ENCODE peak calls at places on chromosome 7, in eight cellular contexts. D is stomach, E is HepG2, A is sigmoid colon, G is suprapubic skin, V is K562, K is transverse colon, H is ovary. Q is an unnamed sample. For H3K36me3, the result is how much of the 10 kb centered on the place peaks cover.

GRCh38 chr7:148722340-148723165 is 23.9 kb downstream of the CUL1 start:
- DNase-seq in D (peak), E (peak), A (no peak), G (no peak), V (no peak), K (no peak), H (peak), Q (no peak)

GRCh38 chr7:30320392-30320791 is 36.0 kb downstream of the ZNRF2 start:
- DNase-seq in D (no peak), E (no peak), A (no peak), G (no peak), V (no peak), K (no peak), H (no peak), Q (no peak)

GRCh38 chr7:100095704-100096103 is 5.5 kb downstream of the MCM7 start:
- DNase-seq in D (no peak), E (no peak), A (no peak), G (no peak), V (no peak), K (no peak), H (no peak), Q (no peak)

GRCh38 chr7:149284343-149284742 is 22.3 kb downstream of the ZNF783 start:
- DNase-seq in D (no peak), E (no peak), A (no peak), G (no peak), V (no peak), K (peak), H (no peak), Q (no peak)

GRCh38 chr7:16106300-16106699 is 315.0 kb downstream of the CRPPA start:
- DNase-seq in D (no peak), E (no peak), A (no peak), G (no peak), V (no peak), K (no peak), H (no peak), Q (no peak)

GRCh38 chr7:1224093-1224702 is 8.5 kb upstream of the UNCX start:
- DNase-seq in D (no peak), E (no peak), A (no peak), G (no peak), V (no peak), K (no peak), H (no peak), Q (no peak)

GRCh38 chr7:159030490-159031134 is 114.1 kb downstream of the VIPR2 start:
- DNase-seq in D (peak), E (peak), A (peak), G (peak), V (peak), K (peak), H (peak), Q (peak)

GRCh38 chr7:38318241-38318640 is 44.8 kb upstream of the TARP start:
- DNase-seq in D (no peak), E (no peak), A (no peak), G (no peak), V (no peak), K (no peak), H (no peak), Q (no peak)

GRCh38 chr7:8442814-8443304 is 9.4 kb downstream of the NXPH1 start:
- DNase-seq in D (peak), E (no peak), A (no peak), G (no peak), V (peak), K (no peak), H (peak), Q (no peak)

GRCh38 chr7:16266877-16267276 is 154.5 kb downstream of the CRPPA start:
- DNase-seq in D (no peak), E (no peak), A (no peak), G (no peak), V (no peak), K (no peak), H (no peak), Q (no peak)

GRCh38 chr7:134890246-134891240 is 95.8 kb upstream of the AGBL3 start:
- DNase-seq in D (no peak), E (peak), A (peak), G (no peak), V (no peak), K (no peak), H (peak), Q (no peak)

GRCh38 chr7:36006656-36007229 is 146.3 kb upstream of the EEPD1 start:
- DNase-seq in D (no peak), E (no peak), A (no peak), G (no peak), V (no peak), K (no peak), H (no peak), Q (no peak)

GRCh38 chr7:124308384-124308783 is 275.5 kb upstream of the TMEM229A start:
- DNase-seq in D (no peak), E (no peak), A (no peak), G (no peak), V (no peak), K (no peak), H (no peak), Q (no peak)

GRCh38 chr7:55622241-55622835 is 50.0 kb upstream of the VOPP1 start:
- DNase-seq in D (no peak), E (no peak), A (no peak), G (no peak), V (no peak), K (no peak), H (no peak), Q (no peak)

GRCh38 chr7:108088729-108089128 is 41.4 kb downstream of the LAMB4 start:
- DNase-seq in D (no peak), E (no peak), A (no peak), G (no peak), V (no peak), K (no peak), H (no peak), Q (no peak)

GRCh38 chr7:43377196-43377935 is 205.5 kb upstream of the STK17A start:
- DNase-seq in D (no peak), E (no peak), A (no peak), G (no peak), V (no peak), K (no peak), H (no peak), Q (no peak)

GRCh38 chr7:50531401-50531906 is 33.8 kb downstream of the DDC start:
- DNase-seq in D (no peak), E (peak), A (no peak), G (no peak), V (no peak), K (no peak), H (no peak), Q (no peak)

GRCh38 chr7:40815512-40815911 is 680.7 kb downstream of the SUGCT start:
- DNase-seq in D (no peak), E (no peak), A (no peak), G (no peak), V (no peak), K (no peak), H (no peak), Q (no peak)

GRCh38 chr7:102064361-102065025 is 222.2 kb upstream of the SH2B2 start:
- DNase-seq in D (no peak), E (no peak), A (peak), G (no peak), V (peak), K (peak), H (no peak), Q (no peak)

GRCh38 chr7:100563809-100564400 is 9.8 kb downstream of the SAP25 start:
- DNase-seq in D (peak), E (no peak), A (peak), G (peak), V (peak), K (peak), H (peak), Q (peak)

GRCh38 chr7:159020987-159021386 is 123.7 kb downstream of the VIPR2 start:
- DNase-seq in D (no peak), E (peak), A (peak), G (peak), V (peak), K (no peak), H (no peak), Q (no peak)

GRCh38 chr7:100545636-100546128 is 6.7 kb downstream of the AGFG2 start:
- DNase-seq in D (no peak), E (peak), A (peak), G (no peak), V (peak), K (peak), H (peak), Q (peak)

GRCh38 chr7:25255603-25256320 is 27.5 kb upstream of the NPVF start:
- DNase-seq in D (no peak), E (no peak), A (no peak), G (no peak), V (no peak), K (peak), H (no peak), Q (no peak)

GRCh38 chr7:147509859-147510542 is 1080.6 kb upstream of the C7orf33 start:
- DNase-seq in D (no peak), E (no peak), A (no peak), G (no peak), V (no peak), K (no peak), H (no peak), Q (no peak)

GRCh38 chr7:1533569-1534329 is 3.2 kb downstream of the MAFK start:
- DNase-seq in D (peak), E (no peak), A (peak), G (no peak), V (peak), K (peak), H (peak), Q (no peak)

GRCh38 chr7:40133561-40134427 is 628 bp downstream of the MPLKIP start:
- DNase-seq in D (no peak), E (peak), A (no peak), G (no peak), V (no peak), K (no peak), H (no peak), Q (no peak)

GRCh38 chr7:815284-816216 is 16.7 kb upstream of the SUN1 start:
- DNase-seq in D (no peak), E (no peak), A (peak), G (no peak), V (peak), K (peak), H (peak), Q (no peak)

GRCh38 chr7:159061674-159062212 is 82.9 kb downstream of the VIPR2 start:
- DNase-seq in D (no peak), E (no peak), A (no peak), G (peak), V (no peak), K (no peak), H (no peak), Q (no peak)

GRCh38 chr7:35519971-35520809 is 174.7 kb downstream of the HERPUD2 start:
- DNase-seq in D (peak), E (peak), A (peak), G (no peak), V (peak), K (peak), H (peak), Q (peak)

GRCh38 chr7:56007891-56008290 is 43.4 kb downstream of the PSPH start:
- DNase-seq in D (no peak), E (peak), A (no peak), G (no peak), V (no peak), K (no peak), H (no peak), Q (no peak)

GRCh38 chr7:57207836-57208235 is 75.6 kb upstream of the ZNF479 start:
- DNase-seq in D (no peak), E (no peak), A (no peak), G (no peak), V (no peak), K (no peak), H (no peak), Q (no peak)

DNA sequence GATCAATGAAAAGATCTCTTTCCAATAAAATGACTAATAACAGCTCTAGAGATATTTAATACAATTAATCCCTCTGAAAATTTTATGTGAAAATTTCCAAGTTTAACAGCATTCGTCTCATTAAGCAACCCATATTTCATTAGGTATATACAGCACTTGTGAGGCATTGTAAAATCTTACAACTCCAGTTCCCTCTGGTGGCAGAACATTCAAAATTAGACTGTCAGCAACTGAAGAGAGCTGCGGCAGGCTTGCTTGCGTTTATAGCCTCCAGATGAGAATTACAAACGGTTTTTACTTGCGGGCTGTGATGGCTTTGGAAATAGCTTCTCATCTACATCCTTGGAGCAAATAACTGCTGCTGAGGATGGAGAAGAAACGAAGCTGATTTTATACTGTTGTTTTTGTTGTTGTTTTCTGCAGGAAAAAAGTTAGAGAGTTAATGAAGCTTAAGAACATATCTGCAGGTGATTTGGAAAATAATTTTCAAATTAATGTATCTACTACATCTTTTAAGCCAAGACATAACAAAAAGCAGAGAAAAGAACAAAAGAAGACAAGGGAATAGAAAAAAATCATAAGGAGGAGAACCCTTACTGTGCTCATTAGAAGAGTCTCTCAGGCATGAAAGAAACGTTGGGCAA is 171.3 kb downstream of the MAGI2 start:
- DNase-seq in D (no peak), E (no peak), A (no peak), G (no peak), V (no peak), K (no peak), H (peak), Q (peak)
- TF ChIP-seq EP300 in D (no peak), E (no peak), A (no peak), G (no peak), V (no peak), K (no peak), H (no peak), Q (no peak)

DNA sequence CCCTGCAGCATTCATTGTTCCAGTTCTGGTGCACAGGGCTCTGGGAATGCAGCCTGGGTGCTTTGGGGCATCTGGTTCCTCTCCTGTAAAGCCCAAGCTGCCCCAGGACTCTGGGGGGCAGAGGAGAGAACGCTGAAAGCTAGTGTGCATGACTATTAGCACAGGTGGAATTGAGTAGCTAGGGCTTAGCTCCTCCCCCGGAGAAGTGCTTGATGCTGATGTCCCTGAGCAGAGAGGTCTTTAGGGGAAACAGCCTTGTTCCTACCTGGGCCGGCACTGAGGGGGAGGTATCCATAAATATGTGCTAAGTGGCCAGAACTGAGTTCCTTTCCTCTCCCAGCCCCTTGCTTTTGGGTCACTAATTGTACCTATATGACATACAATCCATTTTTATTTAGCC is 3.9 kb downstream of the ADCY1 start:
- DNase-seq in D (no peak), E (no peak), A (peak), G (no peak), V (no peak), K (no peak), H (no peak), Q (no peak)
- H3K4me3 ChIP-seq in D (no peak), E (no peak), A (no peak), G (no peak), V (no peak), K (no peak), H (no peak), Q (no peak)

DNA sequence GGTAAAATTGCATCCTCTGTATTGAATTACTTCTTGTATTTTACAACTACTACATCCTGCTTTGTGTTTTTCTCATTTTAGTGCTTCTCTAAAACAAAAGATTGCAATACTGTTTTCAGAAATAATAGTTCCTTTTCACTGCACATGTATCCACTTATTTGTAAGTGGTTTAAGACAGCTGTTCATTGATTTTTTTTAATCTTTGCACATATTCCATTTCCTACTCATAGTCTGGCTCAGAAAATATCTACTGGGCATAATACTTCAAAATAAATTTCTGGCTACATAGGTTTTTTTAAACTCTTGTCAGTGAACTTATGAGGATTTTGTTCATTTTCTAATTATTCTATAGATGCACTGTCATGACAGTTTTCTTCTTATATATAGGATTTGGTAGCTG is 54.8 kb downstream of the SND1 start:
- DNase-seq in D (no peak), E (no peak), A (no peak), G (no peak), V (no peak), K (no peak), H (no peak), Q (no peak)
- H3K36me3 ChIP-seq in D (half or more), E (under half), A (under half), G (half or more), V (half or more), K (under half), H (under half), Q (under half)

DNA sequence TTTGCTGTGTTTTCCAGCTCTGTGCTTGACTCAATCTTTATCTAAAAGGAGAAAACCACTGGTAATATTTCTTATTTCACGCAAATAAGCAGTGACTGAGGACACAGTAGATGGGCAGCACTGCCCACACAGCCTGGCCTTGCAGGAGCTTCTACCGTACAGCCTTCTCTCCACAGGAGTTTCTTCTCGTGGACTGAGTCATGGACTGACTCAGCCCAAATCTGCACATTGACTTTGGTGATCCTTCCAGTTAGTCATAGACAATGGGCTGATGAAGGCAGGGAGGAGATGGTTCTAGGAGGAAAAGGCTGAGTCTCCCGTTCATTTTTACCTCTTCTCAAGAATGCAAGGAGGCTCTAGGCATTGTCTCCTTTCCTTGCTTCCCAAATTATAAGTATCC is 200.7 kb downstream of the RAPGEF5 start:
- DNase-seq in D (no peak), E (no peak), A (no peak), G (no peak), V (peak), K (no peak), H (no peak), Q (no peak)
- TF ChIP-seq EP300 in D (no peak), E (no peak), A (no peak), G (no peak), V (no peak), K (no peak), H (no peak), Q (no peak)

GRCh38 chr7:74061840-74062539 is 21.6 kb upstream of the LIMK1 start:
- DNase-seq in D (peak), E (peak), A (peak), G (no peak), V (peak), K (peak), H (peak), Q (peak)
- H3K4me3 ChIP-seq in D (peak), E (no peak), A (peak), G (peak), V (no peak), K (no peak), H (no peak), Q (peak)

GRCh38 chr7:81715984-81716588 is 53.8 kb downstream of the HGF start:
- DNase-seq in D (no peak), E (peak), A (no peak), G (no peak), V (no peak), K (no peak), H (no peak), Q (no peak)
- H3K36me3 ChIP-seq in D (under half), E (under half), A (under half), G (under half), V (under half), K (under half), H (under half), Q (under half)

GRCh38 chr7:136009488-136010079 is 32.4 kb upstream of the MTPN start:
- DNase-seq in D (no peak), E (peak), A (no peak), G (no peak), V (peak), K (no peak), H (no peak), Q (no peak)
- TF ChIP-seq EP300 in D (no peak), E (no peak), A (no peak), G (no peak), V (peak), K (no peak), H (no peak), Q (no peak)